ENCODE peak calls at places on chromosomes 11 and 22, in ten cellular contexts. U, A, R, N, Q, S, B, C, Z and Y are unnamed samples.

GRCh38 chr11:73493838-73494598 is 103.9 kb downstream of the FAM168A start:
- DNase-seq in U (no peak), A (no peak), R (no peak), N (peak), Q (no peak), S (no peak), B (no peak), C (no peak), Z (peak), Y (no peak)

GRCh38 chr22:36829370-36830002 is 12.7 kb upstream of the PVALB start:
- DNase-seq in U (no peak), A (no peak), R (no peak), N (no peak), Q (no peak), S (no peak), B (no peak), C (no peak), Z (no peak), Y (peak)

GRCh38 chr11:27912916-27913315 is 195.0 kb downstream of the KIF18A start:
- DNase-seq in U (no peak), A (no peak), R (no peak), N (no peak), Q (no peak), S (no peak), B (no peak), C (no peak), Z (no peak), Y (no peak)

GRCh38 chr11:20161923-20162322 is 1.6 kb upstream of the DBX1 start:
- DNase-seq in U (no peak), A (no peak), R (no peak), N (no peak), Q (no peak), S (no peak), B (no peak), C (no peak), Z (no peak), Y (no peak)

GRCh38 chr22:38097557-38098409 is 12.7 kb downstream of the BAIAP2L2 start:
- DNase-seq in U (no peak), A (no peak), R (no peak), N (no peak), Q (no peak), S (no peak), B (no peak), C (no peak), Z (no peak), Y (no peak)

GRCh38 chr11:69874178-69874983 is 55.2 kb upstream of the FGF3 start:
- DNase-seq in U (no peak), A (peak), R (no peak), N (no peak), Q (no peak), S (no peak), B (no peak), C (no peak), Z (no peak), Y (no peak)

GRCh38 chr22:30238661-30239420 is 7.7 kb downstream of the LIF start:
- DNase-seq in U (no peak), A (no peak), R (no peak), N (no peak), Q (no peak), S (no peak), B (no peak), C (no peak), Z (no peak), Y (no peak)

GRCh38 chr11:117072517-117073218 is 25.6 kb downstream of the SIK3 start:
- DNase-seq in U (no peak), A (no peak), R (no peak), N (peak), Q (peak), S (peak), B (peak), C (no peak), Z (peak), Y (no peak)

GRCh38 chr11:90318651-90319050 is 95.8 kb upstream of the CHORDC1 start:
- DNase-seq in U (no peak), A (no peak), R (no peak), N (no peak), Q (no peak), S (no peak), B (no peak), C (no peak), Z (no peak), Y (no peak)